ENCODE peak calls at places on chromosomes 3 and 15, in eight cellular contexts. V is neural crest cell; M is AG10803; F is GF-D8; B is stimulated activated CD8-positive, alpha-beta memory T cell treated with anti-CD3 and anti-CD28 coated beads, Interleukin-4, amount 100 ng/mL, for 24 hours; N is cardiac septum; A is stimulated activated CD4-positive, alpha-beta T cell treated with anti-CD3 and anti-CD28 coated beads, Interleukin-2, amount 100 ng/mL, for 48 hours; P is MCF 10A. O is an unnamed sample.

GRCh38 chr3:63966871-63967270 is 54.7 kb upstream of the SCAANT1 start:
- DNase-seq in V (no peak), M (no peak), F (no peak), B (no peak), N (no peak), A (no peak), P (no peak), O (no peak)

GRCh38 chr3:179713643-179714090 is 60.8 kb downstream of the USP13 start:
- DNase-seq in V (no peak), M (peak), F (no peak), B (no peak), N (no peak), A (no peak), P (no peak), O (peak)

GRCh38 chr15:70627734-70628541 is 135.4 kb downstream of the UACA start:
- DNase-seq in V (no peak), M (peak), F (peak), B (no peak), N (no peak), A (no peak), P (no peak), O (peak)

GRCh38 chr15:75195122-75195765 is 6.4 kb upstream of the C15orf39 start:
- DNase-seq in V (peak), M (no peak), F (no peak), B (no peak), N (no peak), A (no peak), P (no peak), O (no peak)

GRCh38 chr3:44326035-44326434 is 12.5 kb upstream of the TCAIM start:
- DNase-seq in V (no peak), M (no peak), F (no peak), B (no peak), N (no peak), A (no peak), P (peak), O (no peak)

GRCh38 chr3:61780455-61781239 is 219.3 kb downstream of the PTPRG start:
- DNase-seq in V (no peak), M (no peak), F (no peak), B (no peak), N (no peak), A (no peak), P (no peak), O (no peak)

GRCh38 chr3:72961766-72962165 is 34.8 kb upstream of the PPP4R2 start:
- DNase-seq in V (no peak), M (no peak), F (no peak), B (no peak), N (no peak), A (no peak), P (no peak), O (no peak)

GRCh38 chr3:184825456-184825855 is 13.5 kb downstream of the VPS8 start:
- DNase-seq in V (no peak), M (no peak), F (no peak), B (no peak), N (no peak), A (no peak), P (no peak), O (no peak)

GRCh38 chr3:45628746-45629145 is 34.2 kb downstream of the LIMD1 start:
- DNase-seq in V (no peak), M (no peak), F (peak), B (no peak), N (no peak), A (no peak), P (no peak), O (no peak)

O was measured in myocyte.